ENCODE peak calls at places on chromosomes 11 and 22, in eight cellular contexts. S is GM12878, J is A549, D is HCT116, G is K562, W is H1, L is endothelial cell of umbilical vein, C is HepG2. O is an unnamed sample.

GRCh38 chr22:39907605-39908097 is 6.8 kb downstream of the GRAP2 start:
- DNase-seq in S (no peak), J (no peak), D (no peak), G (no peak), W (no peak), L (no peak), C (no peak), O (no peak)

GRCh38 chr22:43110444-43110926 is at the start of gene BIK:
- DNase-seq in S (no peak), J (no peak), D (no peak), G (peak), W (no peak), L (peak), C (peak), O (peak)

GRCh38 chr11:78377625-78378418 is 39.8 kb downstream of the GAB2 start:
- DNase-seq in S (no peak), J (no peak), D (no peak), G (peak), W (no peak), L (no peak), C (no peak), O (no peak)

GRCh38 chr22:46734830-46735453 is 3.1 kb downstream of the CERK start:
- DNase-seq in S (peak), J (no peak), D (no peak), G (no peak), W (no peak), L (peak), C (no peak), O (peak)

GRCh38 chr11:77187776-77188175 is 59.7 kb downstream of the MYO7A start:
- DNase-seq in S (no peak), J (no peak), D (no peak), G (no peak), W (no peak), L (no peak), C (no peak), O (no peak)

GRCh38 chr11:3674189-3674588 is 3.0 kb upstream of the CHRNA10 start:
- DNase-seq in S (no peak), J (no peak), D (no peak), G (peak), W (no peak), L (peak), C (peak), O (no peak)

GRCh38 chr11:116927163-116927772 is 89.8 kb upstream of the APOA1 start:
- DNase-seq in S (no peak), J (no peak), D (no peak), G (no peak), W (no peak), L (peak), C (peak), O (peak)

GRCh38 chr22:19719055-19719482 is 4.3 kb upstream of the GP1BB start:
- DNase-seq in S (no peak), J (no peak), D (no peak), G (peak), W (no peak), L (no peak), C (no peak), O (peak)

GRCh38 chr11:68067991-68068390 is 29.2 kb downstream of the TCIRG1 start:
- DNase-seq in S (no peak), J (no peak), D (no peak), G (no peak), W (no peak), L (no peak), C (no peak), O (no peak)

GRCh38 chr11:134578807-134579708 is 167.0 kb upstream of the B3GAT1 start:
- DNase-seq in S (no peak), J (no peak), D (peak), G (peak), W (peak), L (no peak), C (peak), O (peak)

GRCh38 chr22:38494498-38494897 is 11.6 kb downstream of the DDX17 start:
- DNase-seq in S (no peak), J (no peak), D (no peak), G (no peak), W (no peak), L (no peak), C (no peak), O (no peak)

GRCh38 chr11:19962053-19962794 is 198.1 kb downstream of the DBX1 start:
- DNase-seq in S (no peak), J (no peak), D (no peak), G (no peak), W (no peak), L (no peak), C (no peak), O (no peak)

GRCh38 chr22:39688186-39688768 is 117.7 kb downstream of the CACNA1I start:
- DNase-seq in S (no peak), J (no peak), D (no peak), G (no peak), W (no peak), L (no peak), C (no peak), O (no peak)

GRCh38 chr11:76835030-76835429 is 25.7 kb upstream of the ACER3 start:
- DNase-seq in S (no peak), J (no peak), D (no peak), G (no peak), W (no peak), L (no peak), C (no peak), O (no peak)

GRCh38 chr22:42281706-42282251 is 11.3 kb upstream of the TCF20 start:
- DNase-seq in S (no peak), J (no peak), D (no peak), G (no peak), W (peak), L (no peak), C (no peak), O (no peak)

GRCh38 chr11:58998480-58999290 is 59.4 kb downstream of the GLYATL1 start:
- DNase-seq in S (no peak), J (no peak), D (no peak), G (no peak), W (no peak), L (no peak), C (no peak), O (no peak)

GRCh38 chr11:65445101-65445603 is 22.6 kb downstream of the NEAT1 start:
- DNase-seq in S (no peak), J (no peak), D (no peak), G (no peak), W (no peak), L (peak), C (no peak), O (no peak)

GRCh38 chr22:23216331-23217170 is 36.2 kb downstream of the BCR start:
- DNase-seq in S (no peak), J (no peak), D (no peak), G (peak), W (no peak), L (no peak), C (peak), O (peak)

GRCh38 chr22:47304191-47304831 is 541.9 kb downstream of the TBC1D22A start:
- DNase-seq in S (no peak), J (no peak), D (no peak), G (no peak), W (no peak), L (no peak), C (no peak), O (no peak)

GRCh38 chr11:115153135-115153534 is 351.1 kb downstream of the CADM1 start:
- DNase-seq in S (no peak), J (no peak), D (no peak), G (no peak), W (no peak), L (no peak), C (no peak), O (peak)

GRCh38 chr11:122175316-122175715 is 59.3 kb upstream of the BLID start:
- DNase-seq in S (no peak), J (no peak), D (no peak), G (no peak), W (no peak), L (peak), C (no peak), O (no peak)

GRCh38 chr11:75371930-75372876 is 20.7 kb upstream of the ARRB1 start:
- DNase-seq in S (no peak), J (peak), D (no peak), G (no peak), W (no peak), L (no peak), C (peak), O (no peak)

GRCh38 chr11:704799-705645 is 1.0 kb upstream of the EPS8L2 start:
- DNase-seq in S (no peak), J (peak), D (no peak), G (no peak), W (no peak), L (no peak), C (peak), O (no peak)

GRCh38 chr11:117072517-117073218 is 25.6 kb downstream of the SIK3 start:
- DNase-seq in S (peak), J (peak), D (peak), G (peak), W (no peak), L (peak), C (peak), O (peak)

GRCh38 chr11:75347781-75348613 is 3.5 kb downstream of the ARRB1 start:
- DNase-seq in S (no peak), J (no peak), D (no peak), G (no peak), W (no peak), L (peak), C (peak), O (no peak)

GRCh38 chr11:34208266-34209135 is 103.1 kb downstream of the NAT10 start:
- DNase-seq in S (no peak), J (peak), D (no peak), G (peak), W (no peak), L (no peak), C (peak), O (peak)

GRCh38 chr11:94876645-94877445 is 96.5 kb downstream of the CWC15 start:
- DNase-seq in S (peak), J (peak), D (peak), G (peak), W (no peak), L (peak), C (peak), O (peak)
- TF ChIP-seq POLR2A in S (no peak), J (no peak), D (no peak), G (no peak), W (no peak), L (no peak), C (no peak), O (no peak)

DNA sequence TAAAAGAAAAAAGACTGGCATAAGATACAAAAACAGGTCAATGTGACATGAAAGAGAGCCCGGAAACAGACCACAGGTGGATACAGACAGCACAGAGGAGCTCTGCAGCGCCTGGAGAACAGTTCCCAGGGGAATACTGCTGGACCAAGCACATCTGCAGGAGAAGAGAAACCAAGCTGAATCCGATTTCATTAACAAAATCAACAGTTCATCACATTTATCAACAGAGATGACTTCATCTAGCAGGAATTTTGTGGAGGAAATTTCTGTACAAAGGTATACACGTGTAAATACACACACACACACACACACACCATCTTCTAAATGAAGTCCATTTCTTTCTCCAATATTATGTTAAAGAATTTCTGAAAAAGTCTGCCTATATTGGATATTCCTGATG is 17.1 kb downstream of the YPEL1 start:
- DNase-seq in S (no peak), J (no peak), D (no peak), G (no peak), W (no peak), L (no peak), C (no peak), O (no peak)
- TF ChIP-seq MAX in S (no peak), J (no peak), D (no peak), G (no peak), W (no peak), L (no peak), C (no peak), O (no peak)

GRCh38 chr22:24593810-24594568 is 1.1 kb upstream of the LRRC75B start:
- DNase-seq in S (no peak), J (no peak), D (no peak), G (no peak), W (peak), L (no peak), C (peak), O (no peak)
- H3K4me3 ChIP-seq in S (no peak), J (no peak), D (no peak), G (no peak), W (no peak), L (no peak), C (peak), O (no peak)

DNA sequence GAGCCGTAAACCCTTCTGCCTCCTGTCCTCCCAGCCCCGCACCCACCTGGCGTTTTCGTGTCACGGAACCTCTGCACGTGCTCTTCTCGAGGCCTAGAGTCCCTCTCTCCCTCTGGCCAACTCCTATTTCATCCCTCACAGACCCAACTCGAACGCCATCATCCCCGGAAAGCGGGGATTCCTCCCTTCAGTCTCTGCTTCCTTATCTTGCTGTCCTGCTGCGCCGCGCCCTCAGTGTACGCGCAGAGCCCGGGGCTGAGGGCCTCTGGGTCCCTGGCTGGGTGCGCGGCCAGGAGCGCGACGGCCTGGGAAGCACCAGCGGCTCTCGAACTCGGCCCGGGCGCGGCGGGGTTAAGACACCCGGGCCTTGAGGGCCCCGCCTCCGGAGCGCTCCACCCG is 472 bp upstream of the ATG16L2 start:
- DNase-seq in S (no peak), J (peak), D (peak), G (peak), W (no peak), L (no peak), C (peak), O (no peak)
- TF ChIP-seq POLR2A in S (peak), J (peak), D (peak), G (peak), W (no peak), L (peak), C (no peak), O (peak)

DNA sequence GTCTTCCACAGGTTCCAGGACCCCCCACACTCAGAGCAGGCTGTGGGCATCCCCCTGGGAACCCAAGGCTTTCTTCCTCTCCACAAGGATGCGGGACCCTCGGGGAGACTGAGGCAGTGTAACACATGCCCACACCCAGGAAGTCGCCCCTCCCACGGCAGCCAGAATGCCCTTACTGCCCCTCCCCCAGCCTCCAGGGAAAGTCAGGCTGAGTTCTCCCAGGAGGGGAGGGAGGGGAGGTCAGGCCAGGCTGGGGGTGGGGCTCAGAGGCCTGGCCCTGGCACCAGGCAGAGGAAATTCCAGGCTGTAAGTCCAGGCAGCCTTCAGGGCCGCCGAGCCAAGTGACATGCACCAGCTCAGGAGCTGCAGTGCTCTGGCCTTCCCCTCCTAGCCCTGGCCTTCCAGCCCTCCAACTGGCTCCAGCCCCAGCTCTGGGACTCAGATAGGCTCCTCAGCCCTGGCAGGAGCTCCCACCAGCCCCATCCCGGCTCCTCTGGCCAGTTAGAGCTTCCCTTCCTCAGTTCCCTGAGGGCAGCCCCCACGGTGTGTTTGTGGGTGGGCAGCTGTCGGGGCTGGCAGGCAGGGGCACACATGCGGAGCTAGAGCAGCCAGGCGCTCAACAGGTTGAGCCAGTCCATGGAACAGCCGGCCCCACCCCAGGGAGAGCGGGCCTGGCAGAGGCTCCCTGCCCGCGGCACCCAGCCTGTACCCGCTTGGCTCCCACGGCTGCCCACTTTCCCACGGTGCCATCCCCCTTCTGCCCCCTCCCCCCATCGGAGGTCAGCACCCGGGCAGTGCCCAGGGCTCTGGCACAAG is 3.6 kb downstream of the BCL9L start:
- DNase-seq in S (no peak), J (no peak), D (no peak), G (no peak), W (peak), L (peak), C (peak), O (no peak)
- TF ChIP-seq MAX in S (no peak), J (peak), D (no peak), G (no peak), W (no peak), L (no peak), C (no peak), O (no peak)

GRCh38 chr11:94760296-94760695 is 7.9 kb upstream of the AMOTL1 start:
- DNase-seq in S (no peak), J (no peak), D (no peak), G (no peak), W (no peak), L (no peak), C (no peak), O (no peak)

GRCh38 chr11:94757037-94757681 is 11.0 kb upstream of the AMOTL1 start:
- DNase-seq in S (no peak), J (no peak), D (no peak), G (no peak), W (no peak), L (no peak), C (no peak), O (no peak)

GRCh38 chr11:94759522-94759921 is 8.6 kb upstream of the AMOTL1 start:
- DNase-seq in S (no peak), J (no peak), D (no peak), G (no peak), W (no peak), L (no peak), C (no peak), O (no peak)

GRCh38 chr11:94755494-94755893 is 12.7 kb upstream of the AMOTL1 start:
- DNase-seq in S (no peak), J (no peak), D (no peak), G (peak), W (no peak), L (no peak), C (no peak), O (no peak)

GRCh38 chr11:94758671-94759070 is 9.5 kb upstream of the AMOTL1 start:
- DNase-seq in S (no peak), J (no peak), D (no peak), G (no peak), W (no peak), L (no peak), C (no peak), O (no peak)
- H3K4me3 ChIP-seq in S (no peak), J (no peak), D (no peak), G (no peak), W (no peak), L (no peak), C (no peak), O (no peak)

DNA sequence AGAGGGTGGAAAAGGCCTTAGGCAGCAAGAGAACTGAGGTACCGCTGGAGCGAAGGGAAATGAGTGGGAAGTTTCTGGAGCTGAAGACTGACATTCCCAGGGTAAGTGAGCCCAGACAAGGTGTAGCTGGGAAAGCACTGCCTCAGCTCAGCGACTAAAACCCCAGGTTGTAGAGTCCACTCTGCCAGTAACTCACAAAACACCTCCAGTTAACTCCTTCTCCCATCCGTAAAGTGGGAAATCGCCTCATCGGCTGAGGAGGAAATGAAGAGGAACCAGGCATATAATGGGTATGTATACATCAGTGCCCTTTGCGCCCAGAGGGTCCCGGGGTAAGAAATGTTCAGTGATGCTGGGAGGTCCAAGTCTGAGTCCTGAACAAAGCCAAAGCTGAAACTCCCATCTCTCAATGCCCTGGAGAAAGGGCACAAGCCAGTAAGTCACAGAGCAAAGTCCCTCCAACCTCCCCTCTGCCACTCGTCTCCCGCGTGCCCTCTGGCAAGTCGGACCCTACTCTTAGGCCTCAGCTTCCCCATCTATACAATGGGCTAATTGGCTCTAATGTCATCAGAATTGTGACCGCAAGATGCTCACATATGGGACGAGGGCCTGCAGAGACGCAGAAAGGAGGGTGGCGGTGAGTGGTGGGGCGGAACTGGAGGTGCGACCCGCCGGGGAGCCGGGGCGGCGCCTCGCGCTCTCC is 588 bp downstream of the VPS37C start:
- DNase-seq in S (no peak), J (no peak), D (no peak), G (no peak), W (peak), L (peak), C (no peak), O (no peak)
- TF ChIP-seq POLR2A in S (no peak), J (peak), D (no peak), G (no peak), W (no peak), L (no peak), C (no peak), O (no peak)

DNA sequence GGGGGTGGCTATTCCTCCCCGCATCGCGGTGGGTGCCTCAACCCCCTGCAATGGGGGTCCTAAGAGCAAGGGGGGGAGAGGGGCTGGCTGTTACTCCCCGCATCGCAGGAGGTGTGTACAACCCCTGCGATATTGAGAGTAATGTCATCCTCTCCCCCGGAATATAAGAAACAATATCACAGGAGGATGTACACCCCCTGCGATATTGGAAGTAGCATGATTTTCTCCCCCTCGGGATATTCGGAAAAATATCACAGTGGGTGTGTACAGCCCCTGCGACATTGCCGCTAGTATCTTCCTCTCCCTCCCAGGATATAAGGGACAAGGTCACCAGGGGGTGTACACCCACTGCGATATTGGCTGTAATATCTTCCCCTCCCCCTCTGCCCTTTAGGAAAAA is 22.5 kb upstream of the APOL5 start:
- DNase-seq in S (no peak), J (no peak), D (no peak), G (no peak), W (peak), L (no peak), C (no peak), O (no peak)
- TF ChIP-seq MAX in S (no peak), J (no peak), D (no peak), G (no peak), W (no peak), L (no peak), C (no peak), O (no peak)